ENCODE peak calls at places on chromosomes 16 and 17, in nine cellular contexts. N, Q, L, C, Y, P, F, G and E are unnamed samples.

GRCh38 chr16:87360862-87361610 is 22.5 kb downstream of the FBXO31 start:
- DNase-seq in N (no peak), Q (no peak), L (no peak), C (no peak), Y (no peak), P (no peak), F (no peak), G (no peak), E (no peak)

GRCh38 chr16:89172901-89173628 is 1.5 kb downstream of the CDH15 start:
- DNase-seq in N (no peak), Q (no peak), L (no peak), C (no peak), Y (no peak), P (no peak), F (no peak), G (no peak), E (no peak)

GRCh38 chr16:12113581-12114375 is 137.2 kb downstream of the SNX29 start:
- DNase-seq in N (peak), Q (no peak), L (no peak), C (no peak), Y (no peak), P (no peak), F (no peak), G (no peak), E (no peak)

GRCh38 chr16:67943256-67943618 is 683 bp downstream of the LCAT start:
- DNase-seq in N (no peak), Q (no peak), L (no peak), C (no peak), Y (no peak), P (no peak), F (no peak), G (no peak), E (no peak)

GRCh38 chr17:3879181-3879580 is 13.7 kb downstream of the CAMKK1 start:
- DNase-seq in N (peak), Q (peak), L (no peak), C (no peak), Y (no peak), P (peak), F (no peak), G (no peak), E (peak)

GRCh38 chr17:36947922-36948716 is 635 bp upstream of the AATF start:
- DNase-seq in N (no peak), Q (no peak), L (no peak), C (no peak), Y (no peak), P (no peak), F (no peak), G (no peak), E (no peak)

GRCh38 chr16:57092786-57093301 is 461 bp downstream of the CPNE2 start:
- DNase-seq in N (peak), Q (peak), L (peak), C (peak), Y (peak), P (peak), F (peak), G (no peak), E (no peak)

GRCh38 chr16:27486760-27487159 is 63.0 kb downstream of the GTF3C1 start:
- DNase-seq in N (no peak), Q (no peak), L (no peak), C (no peak), Y (no peak), P (no peak), F (no peak), G (no peak), E (no peak)

GRCh38 chr17:43220511-43221125 is 7.8 kb downstream of the CCDC200 start:
- DNase-seq in N (no peak), Q (no peak), L (no peak), C (no peak), Y (no peak), P (no peak), F (no peak), G (no peak), E (no peak)